ENCODE peak calls at places on chromosomes 6 and 20, in nine cellular contexts. One of them, this sample, is unnamed.
A peak's percentile ranks its signal among the peaks of the same experiment; 100 is the strongest.

GRCh38 chr20:38728237-38728761 is 4.0 kb downstream of the SLC32A1 start:
- DNase-seq in thoracic aorta: no peak
- DNase-seq in psoas muscle: no peak
- DNase-seq in aorta: no peak
- DNase-seq in CD8-positive, alpha-beta memory T cell: no peak
- DNase-seq in H1: no peak
- DNase-seq in A673: no peak
- DNase-seq in heart left ventricle: no peak
- DNase-seq in pancreas: no peak
- DNase-seq in this sample: no peak

GRCh38 chr6:112178846-112179245 is 75.5 kb downstream of the LAMA4 start:
- DNase-seq in A673: no peak
- DNase-seq in thoracic aorta: no peak
- DNase-seq in psoas muscle: no peak
- DNase-seq in heart left ventricle: no peak
- DNase-seq in CD8-positive, alpha-beta memory T cell: no peak
- DNase-seq in pancreas: no peak
- DNase-seq in H1: no peak
- DNase-seq in aorta: no peak
- DNase-seq in this sample: no peak

GRCh38 chr20:58745391-58745790 is 52.8 kb downstream of the NPEPL1 start:
- DNase-seq in H1: no peak
- DNase-seq in heart left ventricle: no peak
- DNase-seq in A673: no peak
- DNase-seq in pancreas: no peak
- DNase-seq in CD8-positive, alpha-beta memory T cell: no peak
- DNase-seq in aorta: no peak
- DNase-seq in psoas muscle: no peak
- DNase-seq in thoracic aorta: no peak
- DNase-seq in this sample: no peak

GRCh38 chr6:3793545-3793944 is 42.0 kb upstream of the PXDC1 start:
- DNase-seq in H1: no peak
- DNase-seq in heart left ventricle: no peak
- DNase-seq in thoracic aorta: no peak
- DNase-seq in CD8-positive, alpha-beta memory T cell: no peak
- DNase-seq in aorta: no peak
- DNase-seq in A673: no peak
- DNase-seq in psoas muscle: no peak
- DNase-seq in pancreas: no peak
- DNase-seq in this sample: no peak

GRCh38 chr6:51398793-51399192 is 580.1 kb downstream of the TFAP2B start:
- DNase-seq in H1: no peak
- DNase-seq in A673: no peak
- DNase-seq in aorta: no peak
- DNase-seq in thoracic aorta: no peak
- DNase-seq in CD8-positive, alpha-beta memory T cell: no peak
- DNase-seq in psoas muscle: no peak
- DNase-seq in heart left ventricle: no peak
- DNase-seq in pancreas: no peak
- DNase-seq in this sample: no peak

GRCh38 chr6:7932625-7933024 is 22.0 kb upstream of the TXNDC5 start:
- DNase-seq in aorta: no peak
- DNase-seq in CD8-positive, alpha-beta memory T cell: no peak
- DNase-seq in psoas muscle: no peak
- DNase-seq in thoracic aorta: no peak
- DNase-seq in pancreas: no peak
- DNase-seq in A673: no peak
- DNase-seq in H1: no peak
- DNase-seq in heart left ventricle: no peak
- DNase-seq in this sample: no peak

GRCh38 chr6:112912351-112913101 is 565.4 kb downstream of the RFPL4B start:
- DNase-seq in pancreas: no peak
- DNase-seq in A673: peak; percentile 85
- DNase-seq in aorta: no peak
- DNase-seq in psoas muscle: no peak
- DNase-seq in H1: no peak
- DNase-seq in thoracic aorta: no peak
- DNase-seq in heart left ventricle: no peak
- DNase-seq in CD8-positive, alpha-beta memory T cell: no peak
- DNase-seq in this sample: peak; percentile 18

GRCh38 chr6:117072134-117072533 is 193.2 kb upstream of the VGLL2 start:
- DNase-seq in thoracic aorta: no peak
- DNase-seq in psoas muscle: peak; percentile 54
- DNase-seq in A673: peak; percentile 4
- DNase-seq in pancreas: no peak
- DNase-seq in H1: no peak
- DNase-seq in aorta: no peak
- DNase-seq in heart left ventricle: peak; percentile 66
- DNase-seq in CD8-positive, alpha-beta memory T cell: no peak
- DNase-seq in this sample: no peak

GRCh38 chr6:55772730-55773129 is 102.7 kb downstream of the BMP5 start:
- DNase-seq in thoracic aorta: no peak
- DNase-seq in CD8-positive, alpha-beta memory T cell: no peak
- DNase-seq in psoas muscle: no peak
- DNase-seq in H1: no peak
- DNase-seq in heart left ventricle: no peak
- DNase-seq in pancreas: no peak
- DNase-seq in A673: no peak
- DNase-seq in aorta: no peak
- DNase-seq in this sample: no peak

GRCh38 chr20:4170621-4171537 is 155.5 kb upstream of the RNF24 start:
- DNase-seq in thoracic aorta: no peak
- DNase-seq in A673: no peak
- DNase-seq in CD8-positive, alpha-beta memory T cell: no peak
- DNase-seq in heart left ventricle: no peak
- DNase-seq in aorta: no peak
- DNase-seq in H1: no peak
- DNase-seq in psoas muscle: no peak
- DNase-seq in pancreas: no peak
- DNase-seq in this sample: no peak

GRCh38 chr6:148342146-148343027 is at the start of gene SASH1:
- DNase-seq in aorta: peak; percentile 85
- DNase-seq in CD8-positive, alpha-beta memory T cell: no peak
- DNase-seq in heart left ventricle: peak; percentile 83
- DNase-seq in A673: peak; percentile 86
- DNase-seq in H1: peak; percentile 85
- DNase-seq in pancreas: peak; percentile 57
- DNase-seq in thoracic aorta: no peak
- DNase-seq in psoas muscle: peak; percentile 79
- DNase-seq in this sample: no peak

GRCh38 chr6:115004982-115005381 is 662.2 kb upstream of the HS3ST5 start:
- DNase-seq in heart left ventricle: no peak
- DNase-seq in pancreas: no peak
- DNase-seq in H1: no peak
- DNase-seq in thoracic aorta: no peak
- DNase-seq in CD8-positive, alpha-beta memory T cell: no peak
- DNase-seq in aorta: no peak
- DNase-seq in psoas muscle: no peak
- DNase-seq in A673: peak; percentile 1
- DNase-seq in this sample: no peak

GRCh38 chr6:25709761-25710160 is 44.8 kb upstream of the SLC17A4 start:
- DNase-seq in thoracic aorta: no peak
- DNase-seq in A673: no peak
- DNase-seq in heart left ventricle: no peak
- DNase-seq in H1: no peak
- DNase-seq in CD8-positive, alpha-beta memory T cell: no peak
- DNase-seq in aorta: no peak
- DNase-seq in pancreas: no peak
- DNase-seq in psoas muscle: no peak
- DNase-seq in this sample: no peak

GRCh38 chr6:85537055-85537494 is 56.6 kb downstream of the SNX14 start:
- DNase-seq in psoas muscle: no peak
- DNase-seq in heart left ventricle: no peak
- DNase-seq in CD8-positive, alpha-beta memory T cell: no peak
- DNase-seq in A673: peak; percentile 28
- DNase-seq in H1: no peak
- DNase-seq in thoracic aorta: no peak
- DNase-seq in aorta: no peak
- DNase-seq in pancreas: no peak
- DNase-seq in this sample: no peak

GRCh38 chr6:112149236-112149635 is 61.8 kb downstream of the FAM229B start:
- DNase-seq in H1: no peak
- DNase-seq in thoracic aorta: no peak
- DNase-seq in psoas muscle: no peak
- DNase-seq in A673: peak; percentile 64
- DNase-seq in heart left ventricle: no peak
- DNase-seq in CD8-positive, alpha-beta memory T cell: no peak
- DNase-seq in aorta: no peak
- DNase-seq in pancreas: no peak
- DNase-seq in this sample: no peak

GRCh38 chr20:8154636-8155035 is 22.6 kb downstream of the PLCB1 start:
- DNase-seq in CD8-positive, alpha-beta memory T cell: no peak
- DNase-seq in pancreas: no peak
- DNase-seq in heart left ventricle: no peak
- DNase-seq in thoracic aorta: no peak
- DNase-seq in psoas muscle: no peak
- DNase-seq in H1: no peak
- DNase-seq in aorta: no peak
- DNase-seq in A673: no peak
- DNase-seq in this sample: no peak

GRCh38 chr6:53159558-53159957 is 10.9 kb upstream of the GCM1 start:
- DNase-seq in A673: peak; percentile 13
- DNase-seq in aorta: no peak
- DNase-seq in psoas muscle: no peak
- DNase-seq in H1: no peak
- DNase-seq in CD8-positive, alpha-beta memory T cell: no peak
- DNase-seq in thoracic aorta: no peak
- DNase-seq in heart left ventricle: no peak
- DNase-seq in pancreas: no peak
- DNase-seq in this sample: no peak

GRCh38 chr6:88916615-88917198 is 46.7 kb downstream of the RNGTT start:
- DNase-seq in aorta: no peak
- DNase-seq in psoas muscle: no peak
- DNase-seq in H1: no peak
- DNase-seq in pancreas: no peak
- DNase-seq in thoracic aorta: no peak
- DNase-seq in A673: no peak
- DNase-seq in CD8-positive, alpha-beta memory T cell: no peak
- DNase-seq in heart left ventricle: no peak
- DNase-seq in this sample: no peak

GRCh38 chr6:157488635-157489226 is 107.7 kb downstream of the ZDHHC14 start:
- DNase-seq in H1: no peak
- DNase-seq in pancreas: no peak
- DNase-seq in aorta: no peak
- DNase-seq in thoracic aorta: no peak
- DNase-seq in psoas muscle: no peak
- DNase-seq in CD8-positive, alpha-beta memory T cell: no peak
- DNase-seq in A673: no peak
- DNase-seq in heart left ventricle: no peak
- DNase-seq in this sample: no peak
- H3K4me3 ChIP-seq in H1: no peak overlapping the region
- H3K4me3 ChIP-seq in pancreas: no peak overlapping the region
- H3K4me3 ChIP-seq in aorta: no peak overlapping the region
- H3K4me3 ChIP-seq in thoracic aorta: no peak overlapping the region
- H3K4me3 ChIP-seq in psoas muscle: no peak overlapping the region
- H3K4me3 ChIP-seq in CD8-positive, alpha-beta memory T cell: no peak overlapping the region
- H3K4me3 ChIP-seq in A673: no peak overlapping the region
- H3K4me3 ChIP-seq in heart left ventricle: no peak overlapping the region
- H3K4me3 ChIP-seq in this sample: no peak overlapping the region

GRCh38 chr20:21499641-21500040 is 14.2 kb downstream of the NKX2-2 start:
- DNase-seq in heart left ventricle: no peak
- DNase-seq in aorta: no peak
- DNase-seq in pancreas: no peak
- DNase-seq in H1: no peak
- DNase-seq in psoas muscle: no peak
- DNase-seq in CD8-positive, alpha-beta memory T cell: no peak
- DNase-seq in thoracic aorta: no peak
- DNase-seq in A673: no peak
- DNase-seq in this sample: no peak
- H3K27me3 ChIP-seq in heart left ventricle: peaks cover 57% of the 10 kb centered on the region
- H3K27me3 ChIP-seq in aorta: no peaks in the 10 kb centered on the region
- H3K27me3 ChIP-seq in pancreas: no peaks in the 10 kb centered on the region
- H3K27me3 ChIP-seq in H1: peaks cover 3% of the 10 kb centered on the region
- H3K27me3 ChIP-seq in psoas muscle: peaks cover 14% of the 10 kb centered on the region
- H3K27me3 ChIP-seq in CD8-positive, alpha-beta memory T cell: peaks cover 3% of the 10 kb centered on the region
- H3K27me3 ChIP-seq in thoracic aorta: no peaks in the 10 kb centered on the region
- H3K27me3 ChIP-seq in A673: no peaks in the 10 kb centered on the region
- H3K27me3 ChIP-seq in this sample: peaks cover 5% of the 10 kb centered on the region

DNA sequence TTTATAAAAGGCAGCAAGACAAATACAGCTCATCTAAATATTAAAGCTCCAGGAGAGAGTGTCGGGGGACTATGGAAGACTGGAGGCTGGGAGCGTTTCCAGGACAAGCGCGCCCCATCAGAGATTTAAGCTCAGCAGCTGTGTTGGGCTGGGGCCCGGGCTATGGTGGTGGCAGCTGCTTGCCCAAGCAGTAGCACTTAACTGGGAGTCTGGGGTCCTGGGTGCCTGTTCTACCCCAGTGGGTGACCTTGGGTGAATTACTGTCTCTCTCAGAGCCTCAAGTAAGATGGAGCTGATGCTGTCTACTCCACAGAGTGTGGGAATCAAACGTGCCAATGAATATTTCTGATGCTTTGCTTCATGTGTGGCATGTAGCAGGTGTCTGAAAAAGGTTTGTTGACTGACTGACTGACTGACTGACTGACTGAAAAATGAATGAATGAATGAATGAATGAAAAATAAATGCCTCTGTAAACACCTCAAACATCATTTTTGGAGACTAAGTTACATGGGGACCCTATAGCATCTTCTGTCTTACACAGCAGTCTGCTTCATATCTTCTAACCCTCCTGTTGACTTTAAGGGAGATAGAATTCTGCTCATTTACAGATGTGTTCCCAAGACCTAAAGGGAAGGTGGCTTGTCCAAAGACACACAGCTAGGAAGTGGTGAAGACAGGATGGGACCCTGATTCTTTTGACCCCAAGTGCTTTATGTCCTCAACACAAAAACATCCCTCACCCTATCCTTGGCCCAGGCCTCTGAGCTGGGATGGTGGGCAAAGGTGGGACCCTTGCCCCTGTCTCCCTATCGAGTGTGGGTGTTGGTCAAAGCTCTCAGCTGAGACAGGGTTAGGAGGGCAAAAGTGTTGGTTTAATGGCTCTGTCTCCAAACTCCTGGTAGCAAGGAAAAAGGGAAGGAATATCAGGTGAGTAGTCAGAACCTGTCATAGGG is 104.3 kb downstream of the TOX2 start:
- DNase-seq in pancreas: no peak
- DNase-seq in psoas muscle: no peak
- DNase-seq in heart left ventricle: no peak
- DNase-seq in H1: no peak
- DNase-seq in aorta: peak; percentile 68
- DNase-seq in CD8-positive, alpha-beta memory T cell: no peak
- DNase-seq in thoracic aorta: no peak
- DNase-seq in A673: no peak
- DNase-seq in this sample: no peak
- H3K4me3 ChIP-seq in pancreas: no peak overlapping the region
- H3K4me3 ChIP-seq in psoas muscle: no peak overlapping the region
- H3K4me3 ChIP-seq in heart left ventricle: no peak overlapping the region
- H3K4me3 ChIP-seq in H1: no peak overlapping the region
- H3K4me3 ChIP-seq in aorta: no peak overlapping the region
- H3K4me3 ChIP-seq in CD8-positive, alpha-beta memory T cell: peak overlapping the region; percentile 40
- H3K4me3 ChIP-seq in thoracic aorta: peak overlapping the region; percentile 51
- H3K4me3 ChIP-seq in A673: no peak overlapping the region
- H3K4me3 ChIP-seq in this sample: no peak overlapping the region

GRCh38 chr6:39353698-39354315 is 31.3 kb upstream of the KCNK16 start:
- DNase-seq in heart left ventricle: no peak
- DNase-seq in aorta: no peak
- DNase-seq in psoas muscle: no peak
- DNase-seq in H1: no peak
- DNase-seq in CD8-positive, alpha-beta memory T cell: no peak
- DNase-seq in pancreas: no peak
- DNase-seq in thoracic aorta: no peak
- DNase-seq in A673: no peak
- DNase-seq in this sample: no peak
- H3K27me3 ChIP-seq in heart left ventricle: no peaks in the 10 kb centered on the region
- H3K27me3 ChIP-seq in aorta: no peaks in the 10 kb centered on the region
- H3K27me3 ChIP-seq in psoas muscle: no peaks in the 10 kb centered on the region
- H3K27me3 ChIP-seq in H1: no peaks in the 10 kb centered on the region
- H3K27me3 ChIP-seq in CD8-positive, alpha-beta memory T cell: no peaks in the 10 kb centered on the region
- H3K27me3 ChIP-seq in pancreas: no peaks in the 10 kb centered on the region
- H3K27me3 ChIP-seq in thoracic aorta: no peaks in the 10 kb centered on the region
- H3K27me3 ChIP-seq in A673: no peaks in the 10 kb centered on the region
- H3K27me3 ChIP-seq in this sample: peaks cover 2% of the 10 kb centered on the region

GRCh38 chr20:56629464-56630085 is 469 bp downstream of the TFAP2C start:
- DNase-seq in psoas muscle: no peak
- DNase-seq in pancreas: no peak
- DNase-seq in thoracic aorta: no peak
- DNase-seq in heart left ventricle: no peak
- DNase-seq in aorta: no peak
- DNase-seq in CD8-positive, alpha-beta memory T cell: no peak
- DNase-seq in A673: no peak
- DNase-seq in H1: no peak
- DNase-seq in this sample: no peak
- H3K4me3 ChIP-seq in psoas muscle: peak overlapping the region; percentile 56
- H3K4me3 ChIP-seq in pancreas: peak overlapping the region; percentile 29
- H3K4me3 ChIP-seq in thoracic aorta: peak overlapping the region; percentile 65
- H3K4me3 ChIP-seq in heart left ventricle: peak overlapping the region; percentile 28
- H3K4me3 ChIP-seq in aorta: peak overlapping the region; percentile 34
- H3K4me3 ChIP-seq in CD8-positive, alpha-beta memory T cell: no peak overlapping the region
- H3K4me3 ChIP-seq in A673: peak overlapping the region; percentile 38
- H3K4me3 ChIP-seq in H1: peak overlapping the region; percentile 79
- H3K4me3 ChIP-seq in this sample: peak overlapping the region; percentile 63